ENCODE peak calls at places on chromosomes 12 and 14, in eight cellular contexts. D is left ventricle myocardium inferior, Q is esophagus squamous epithelium, I is suprapubic skin, S is astrocyte, C is esophagus muscularis mucosa, R is iPS DF 6.9, Z is psoas muscle. O is an unnamed sample.
A peak's percentile ranks its signal among the peaks of the same experiment; 100 is the strongest.

GRCh38 chr14:103846569-103847438 is 571 bp downstream of the PPP1R13B start:
- DNase-seq in D (peak; percentile 57), Q (no peak), I (peak; percentile 71), S (no peak), C (no peak), R (no peak), Z (peak; percentile 75), O (peak; percentile 27)

GRCh38 chr12:108611884-108612415 is 14.1 kb upstream of the TMEM119 start:
- DNase-seq in D (no peak), Q (no peak), I (no peak), S (peak; percentile 96), C (no peak), R (peak; percentile 70), Z (no peak), O (peak; percentile 24)

GRCh38 chr14:35556548-35556947 is 22.6 kb downstream of the INSM2 start:
- DNase-seq in D (no peak), Q (no peak), I (no peak), S (no peak), C (no peak), R (no peak), Z (no peak), O (no peak)

GRCh38 chr12:121138284-121138683 is 5.6 kb downstream of the P2RX7 start:
- DNase-seq in D (no peak), Q (no peak), I (no peak), S (no peak), C (no peak), R (no peak), Z (no peak), O (no peak)

GRCh38 chr12:82461393-82461792 is 103.1 kb downstream of the METTL25 start:
- DNase-seq in D (no peak), Q (no peak), I (no peak), S (no peak), C (no peak), R (no peak), Z (no peak), O (no peak)

GRCh38 chr12:127463237-127463636 is 803.7 kb upstream of the TMEM132C start:
- DNase-seq in D (no peak), Q (no peak), I (no peak), S (no peak), C (no peak), R (no peak), Z (no peak), O (no peak)

GRCh38 chr14:78985668-78986073 is 815.5 kb downstream of the NRXN3 start:
- DNase-seq in D (no peak), Q (no peak), I (no peak), S (peak; percentile 73), C (no peak), R (peak; percentile 58), Z (no peak), O (no peak)

GRCh38 chr12:39272934-39273770 is 169.8 kb downstream of the KIF21A start:
- DNase-seq in D (no peak), Q (no peak), I (no peak), S (peak; percentile 27), C (no peak), R (peak; percentile 22), Z (no peak), O (no peak)

GRCh38 chr12:24754690-24755638 is 193.9 kb downstream of the BCAT1 start:
- DNase-seq in D (no peak), Q (no peak), I (no peak), S (peak; percentile 98), C (no peak), R (no peak), Z (no peak), O (no peak)

DNA sequence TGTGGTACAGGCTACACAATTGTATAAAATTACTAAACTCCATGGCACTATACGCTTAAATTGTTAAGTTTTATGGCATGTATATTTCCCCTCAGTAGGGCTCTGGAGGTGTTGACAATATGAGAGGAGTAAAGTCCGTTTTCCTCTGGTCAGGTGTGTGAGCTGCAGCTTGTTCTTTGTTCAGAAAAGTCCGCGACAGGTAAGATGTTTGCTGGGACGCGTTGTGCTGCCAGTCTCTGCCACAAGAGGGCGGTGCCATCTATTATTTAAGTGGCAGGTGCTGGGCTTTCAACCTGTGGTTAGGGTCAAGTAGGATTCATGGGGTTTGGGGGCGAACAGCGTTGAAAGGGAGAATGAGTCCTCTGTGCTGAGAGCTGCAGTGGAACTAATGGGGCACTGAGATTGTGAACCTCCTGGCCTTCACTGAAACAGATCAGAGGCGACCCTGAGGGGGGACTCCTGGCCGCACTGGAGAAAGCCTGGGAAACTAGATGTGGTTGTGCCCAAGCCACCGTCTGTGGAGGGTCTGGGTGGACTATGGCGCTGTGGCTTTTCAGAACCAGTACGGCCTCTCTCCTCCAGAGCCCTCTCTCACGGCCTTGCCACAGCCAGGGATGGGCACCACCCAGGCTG is 179.0 kb downstream of the SLC15A4 start:
- DNase-seq in D (no peak), Q (no peak), I (no peak), S (no peak), C (no peak), R (peak; percentile 4), Z (no peak), O (no peak)
- H3K4me1 ChIP-seq in D (no peaks in the 10 kb centered on the region), Q (no peaks in the 10 kb centered on the region), I (no peaks in the 10 kb centered on the region), S (no peaks in the 10 kb centered on the region), C (no peaks in the 10 kb centered on the region), R (no peaks in the 10 kb centered on the region), Z (no peaks in the 10 kb centered on the region), O (no peaks in the 10 kb centered on the region)

GRCh38 chr14:95480887-95481226 is 35.6 kb downstream of the SYNE3 start:
- DNase-seq in D (no peak), Q (no peak), I (no peak), S (no peak), C (no peak), R (no peak), Z (no peak), O (no peak)

GRCh38 chr14:95480109-95480886 is 36.2 kb downstream of the SYNE3 start:
- DNase-seq in D (peak; percentile 78), Q (no peak), I (peak; percentile 89), S (no peak), C (no peak), R (no peak), Z (peak; percentile 91), O (peak; percentile 60)

GRCh38 chr14:95478818-95479217 is 37.6 kb downstream of the SYNE3 start:
- DNase-seq in D (no peak), Q (no peak), I (no peak), S (no peak), C (no peak), R (no peak), Z (no peak), O (no peak)

GRCh38 chr14:95478309-95478708 is 38.1 kb downstream of the SYNE3 start:
- DNase-seq in D (no peak), Q (no peak), I (no peak), S (no peak), C (no peak), R (no peak), Z (no peak), O (no peak)

GRCh38 chr14:95479494-95479893 is 37.0 kb downstream of the SYNE3 start:
- DNase-seq in D (no peak), Q (no peak), I (no peak), S (no peak), C (no peak), R (no peak), Z (no peak), O (no peak)
- H3K27ac ChIP-seq in D (peak overlapping the region; percentile 83), Q (peak overlapping the region; percentile 64), I (peak overlapping the region; percentile 66), S (no peak overlapping the region), C (peak overlapping the region; percentile 37), R (no peak overlapping the region), Z (no peak overlapping the region), O (peak overlapping the region; percentile 73)

DNA sequence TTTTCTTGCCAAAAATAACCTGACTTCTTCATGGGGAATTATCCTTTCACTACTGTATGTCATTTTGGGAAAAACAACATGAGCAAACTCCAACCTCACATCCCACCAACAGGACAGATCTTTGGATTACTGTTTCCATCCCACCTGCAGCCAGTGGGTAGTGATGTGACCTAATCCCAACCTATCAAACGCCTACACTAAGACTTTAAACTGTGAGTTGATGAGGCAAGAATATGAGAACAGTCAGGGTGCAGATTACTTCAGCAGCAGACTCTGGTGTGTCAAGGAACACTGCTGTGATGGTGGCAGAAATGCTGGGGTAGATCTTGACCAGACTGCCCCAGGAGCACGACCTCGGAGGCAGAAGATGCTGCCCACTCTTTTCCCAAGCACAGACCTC is 293.2 kb downstream of the DUSP6 start:
- DNase-seq in D (no peak), Q (no peak), I (no peak), S (no peak), C (peak; percentile 70), R (no peak), Z (no peak), O (no peak)
- H3K4me1 ChIP-seq in D (peaks cover 11% of the 10 kb centered on the region), Q (no peaks in the 10 kb centered on the region), I (no peaks in the 10 kb centered on the region), S (peaks cover 3% of the 10 kb centered on the region), C (peaks cover 3% of the 10 kb centered on the region), R (no peaks in the 10 kb centered on the region), Z (no peaks in the 10 kb centered on the region), O (no peaks in the 10 kb centered on the region)

GRCh38 chr14:92676448-92677086 is 71.9 kb downstream of the LGMN start:
- DNase-seq in D (no peak), Q (no peak), I (peak; percentile 18), S (no peak), C (no peak), R (no peak), Z (no peak), O (no peak)
- H3K27ac ChIP-seq in D (no peak overlapping the region), Q (peak overlapping the region; percentile 60), I (no peak overlapping the region), S (no peak overlapping the region), C (no peak overlapping the region), R (no peak overlapping the region), Z (no peak overlapping the region), O (no peak overlapping the region)

GRCh38 chr12:57586128-57586527 is 4.9 kb upstream of the PIP4K2C start:
- DNase-seq in D (no peak), Q (no peak), I (no peak), S (no peak), C (no peak), R (no peak), Z (no peak), O (no peak)
- H3K4me1 ChIP-seq in D (peaks cover 10% of the 10 kb centered on the region), Q (peaks cover 3% of the 10 kb centered on the region), I (peaks cover 8% of the 10 kb centered on the region), S (peaks cover 5% of the 10 kb centered on the region), C (peaks cover 7% of the 10 kb centered on the region), R (no peaks in the 10 kb centered on the region), Z (no peaks in the 10 kb centered on the region), O (peaks cover 8% of the 10 kb centered on the region)

O was measured in effector memory CD4-positive, alpha-beta T cell.